ENCODE peak calls at places on chromosomes 5 and 9, in eight cellular contexts. Y, H, P, T, B, W, O and U are unnamed samples.

GRCh38 chr9:14993061-14993800 is 83.0 kb upstream of the FREM1 start:
- DNase-seq in Y (peak; percentile 91), H (peak; percentile 93), P (peak; percentile 24), T (peak; percentile 73), B (peak; percentile 98), W (peak; percentile 23), O (no peak), U (peak; percentile 17)

GRCh38 chr9:115945009-115945431 is 208.6 kb upstream of the PAPPA start:
- DNase-seq in Y (no peak), H (no peak), P (no peak), T (no peak), B (no peak), W (no peak), O (no peak), U (no peak)

GRCh38 chr9:99555792-99556191 is 265.9 kb upstream of the NR4A3 start:
- DNase-seq in Y (no peak), H (no peak), P (no peak), T (no peak), B (no peak), W (no peak), O (no peak), U (no peak)

GRCh38 chr9:95138474-95138873 is 179.0 kb downstream of the FANCC start:
- DNase-seq in Y (no peak), H (peak; percentile 88), P (no peak), T (no peak), B (peak; percentile 96), W (no peak), O (no peak), U (no peak)

GRCh38 chr5:128538249-128539037 is 398 bp upstream of the FBN2 start:
- DNase-seq in Y (peak; percentile 73), H (peak; percentile 56), P (peak; percentile 80), T (peak; percentile 37), B (no peak), W (no peak), O (peak; percentile 18), U (peak; percentile 19)

GRCh38 chr5:44795496-44795895 is 13.3 kb upstream of the MRPS30 start:
- DNase-seq in Y (no peak), H (no peak), P (no peak), T (no peak), B (no peak), W (no peak), O (no peak), U (no peak)

GRCh38 chr5:142959683-142960308 is 189.6 kb downstream of the ARHGAP26 start:
- DNase-seq in Y (no peak), H (no peak), P (no peak), T (no peak), B (no peak), W (no peak), O (no peak), U (no peak)

GRCh38 chr9:91182429-91182828 is 179.3 kb downstream of the AUH start:
- DNase-seq in Y (no peak), H (no peak), P (peak; percentile 96), T (no peak), B (no peak), W (no peak), O (no peak), U (no peak)

GRCh38 chr5:150589791-150590601 is 50.5 kb upstream of the SYNPO start:
- DNase-seq in Y (peak; percentile 69), H (peak; percentile 90), P (no peak), T (peak; percentile 60), B (no peak), W (no peak), O (no peak), U (no peak)